ENCODE peak calls at places on chromosomes 13 and 19, in nine cellular contexts. F, O, N, A, R, J, E, I and T are unnamed samples.

GRCh38 chr19:33260628-33261418 is 35.2 kb upstream of the SLC7A10 start:
- DNase-seq in A (no peak), R (no peak), I (no peak), O (peak; percentile 57), F (no peak), N (no peak), J (peak; percentile 76), E (no peak), T (no peak)

GRCh38 chr13:113083402-113084061 is 22.1 kb upstream of the F7 start:
- DNase-seq in R (peak; percentile 41), O (peak; percentile 76), J (peak; percentile 87), I (peak; percentile 90), N (peak; percentile 30), F (peak; percentile 73), A (no peak), E (no peak), T (no peak)

GRCh38 chr19:38030681-38031422 is 123.8 kb downstream of the SIPA1L3 start:
- DNase-seq in F (no peak), I (no peak), A (no peak), R (no peak), N (no peak), E (no peak), J (no peak), O (no peak), T (no peak)

GRCh38 chr19:38837656-38838121 is 6.1 kb upstream of the ECH1 start:
- DNase-seq in F (peak; percentile 67), E (no peak), R (no peak), A (no peak), N (peak; percentile 46), J (no peak), I (no peak), O (no peak), T (no peak)

GRCh38 chr13:97252735-97253134 is 30.6 kb downstream of the MBNL2 start:
- DNase-seq in A (no peak), E (no peak), O (no peak), F (no peak), N (no peak), I (no peak), R (no peak), J (no peak), T (no peak)

GRCh38 chr19:38068851-38069250 is 155.2 kb downstream of the DPF1 start:
- DNase-seq in J (no peak), N (no peak), E (no peak), R (no peak), I (no peak), A (no peak), O (no peak), F (no peak), T (no peak)

GRCh38 chr13:98014766-98015165 is 61.3 kb downstream of the IPO5 start:
- DNase-seq in R (no peak), N (peak; percentile 80), F (peak; percentile 93), O (no peak), E (no peak), J (no peak), A (no peak), I (no peak), T (no peak)

GRCh38 chr19:5247957-5248705 is 92.5 kb downstream of the PTPRS start:
- DNase-seq in J (no peak), R (no peak), N (no peak), I (no peak), A (no peak), E (no peak), O (no peak), F (no peak), T (no peak)

GRCh38 chr19:10812902-10813404 is 23.1 kb downstream of the TMED1 start:
- DNase-seq in O (no peak), R (peak; percentile 34), A (no peak), I (peak; percentile 83), J (no peak), N (peak; percentile 96), E (no peak), F (peak; percentile 99), T (peak; percentile 37)

GRCh38 chr13:44368599-44369368 is 4.8 kb upstream of the SERP2 start:
- DNase-seq in O (no peak), R (peak; percentile 62), I (no peak), J (no peak), N (no peak), A (peak; percentile 74), F (no peak), E (no peak), T (no peak)

GRCh38 chr19:33472696-33473624 is 48.6 kb downstream of the PEPD start:
- DNase-seq in I (peak; percentile 60), F (peak; percentile 98), R (no peak), O (no peak), N (peak; percentile 99), J (peak; percentile 37), E (no peak), A (no peak), T (no peak)

GRCh38 chr13:95494082-95494681 is 58.3 kb upstream of the CLDN10 start:
- DNase-seq in N (peak; percentile 52), R (no peak), J (no peak), O (no peak), A (peak; percentile 40), F (peak; percentile 54), I (no peak), E (no peak), T (no peak)

GRCh38 chr13:112718318-112718717 is 28.5 kb downstream of the ATP11A start:
- DNase-seq in I (no peak), A (no peak), J (no peak), F (no peak), E (no peak), R (peak; percentile 2), O (no peak), N (no peak), T (no peak)

GRCh38 chr19:5447700-5448311 is 7.4 kb upstream of the ZNRF4 start:
- DNase-seq in J (no peak), O (no peak), E (no peak), R (no peak), N (peak; percentile 39), F (peak; percentile 52), I (no peak), A (no peak), T (no peak)

GRCh38 chr19:12938054-12938535 is 314 bp upstream of the CALR start:
- DNase-seq in R (peak; percentile 100), A (peak; percentile 99), J (peak; percentile 100), E (peak; percentile 99), O (peak; percentile 100), I (peak; percentile 100), N (peak; percentile 99), F (peak; percentile 100), T (peak; percentile 100)

GRCh38 chr19:12939908-12940533 is 1.6 kb downstream of the CALR start:
- DNase-seq in R (no peak), E (no peak), O (no peak), I (no peak), N (no peak), A (no peak), F (peak; percentile 12), J (no peak), T (no peak)

GRCh38 chr19:12939292-12939606 is 840 bp downstream of the CALR start:
- DNase-seq in J (no peak), N (peak; percentile 57), O (no peak), R (peak; percentile 28), I (no peak), F (peak; percentile 90), E (no peak), A (no peak), T (no peak)

GRCh38 chr19:12937243-12938053 is 961 bp upstream of the CALR start:
- DNase-seq in R (peak; percentile 48), E (no peak), F (peak; percentile 74), I (no peak), J (no peak), A (peak; percentile 66), O (no peak), N (no peak), T (peak; percentile 46)

GRCh38 chr19:12938536-12939291 is at the start of gene CALR:
- DNase-seq in A (peak; percentile 46), J (no peak), R (peak; percentile 45), I (no peak), E (no peak), F (peak; percentile 80), O (no peak), N (peak; percentile 24), T (no peak)
- H3K4me1 ChIP-seq in A (peaks cover 19% of the 10 kb centered on the region), J (peaks cover 52% of the 10 kb centered on the region), R (peaks cover 16% of the 10 kb centered on the region), I (peaks cover 8% of the 10 kb centered on the region), E (peaks cover 43% of the 10 kb centered on the region), F (peaks cover 17% of the 10 kb centered on the region), O (peaks cover 67% of the 10 kb centered on the region), N (peaks cover 22% of the 10 kb centered on the region), T (peaks cover 21% of the 10 kb centered on the region)

DNA sequence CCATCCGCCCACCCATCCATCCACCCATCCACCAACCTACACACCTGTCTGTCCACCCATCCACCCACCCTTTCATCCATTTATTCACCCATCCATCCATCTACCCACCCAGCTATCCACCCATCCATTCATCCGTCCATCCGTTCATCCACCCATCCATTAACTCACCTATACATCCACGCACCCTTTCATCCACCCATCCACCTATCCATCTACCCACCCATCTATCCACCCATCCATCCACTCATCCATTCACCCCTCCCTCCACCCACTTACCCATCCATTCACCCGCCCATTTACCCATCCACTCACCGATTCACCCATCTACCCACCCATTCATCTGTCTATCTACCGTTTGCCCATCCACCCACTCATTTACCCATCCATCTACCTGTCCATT is 17.6 kb downstream of the KLHL26 start:
- DNase-seq in N (no peak), O (no peak), I (no peak), A (no peak), E (no peak), J (no peak), R (no peak), F (no peak), T (no peak)
- H3K27ac ChIP-seq in N (no peak overlapping the region), O (no peak overlapping the region), I (no peak overlapping the region), A (no peak overlapping the region), E (no peak overlapping the region), J (no peak overlapping the region), R (no peak overlapping the region), F (no peak overlapping the region), T (no peak overlapping the region)

GRCh38 chr13:46369506-46370268 is 17.4 kb downstream of the RUBCNL start:
- DNase-seq in R (no peak), F (peak; percentile 89), O (no peak), E (no peak), A (no peak), J (no peak), N (peak; percentile 79), I (no peak), T (no peak)
- H3K4me1 ChIP-seq in R (no peaks in the 10 kb centered on the region), F (peaks cover 32% of the 10 kb centered on the region), O (no peaks in the 10 kb centered on the region), E (no peaks in the 10 kb centered on the region), A (no peaks in the 10 kb centered on the region), J (peaks cover 7% of the 10 kb centered on the region), N (peaks cover 2% of the 10 kb centered on the region), I (no peaks in the 10 kb centered on the region), T (peaks cover 5% of the 10 kb centered on the region)

GRCh38 chr13:43071824-43072223 is 48.4 kb downstream of the DNAJC15 start:
- DNase-seq in O (no peak), F (no peak), I (no peak), N (no peak), R (no peak), J (no peak), A (no peak), E (no peak), T (no peak)

GRCh38 chr13:43077906-43078305 is 54.5 kb downstream of the DNAJC15 start:
- DNase-seq in O (no peak), A (no peak), I (no peak), J (no peak), R (no peak), N (no peak), E (no peak), F (no peak), T (no peak)

GRCh38 chr13:43074824-43075510 is 51.6 kb downstream of the DNAJC15 start:
- DNase-seq in A (no peak), R (no peak), F (no peak), I (no peak), E (no peak), O (no peak), J (no peak), N (no peak), T (no peak)

GRCh38 chr13:43077446-43077845 is 54.1 kb downstream of the DNAJC15 start:
- DNase-seq in N (no peak), E (no peak), O (no peak), A (no peak), I (no peak), F (no peak), R (no peak), J (no peak), T (no peak)

GRCh38 chr13:43072394-43072793 is 49.0 kb downstream of the DNAJC15 start:
- DNase-seq in F (peak; percentile 48), R (no peak), A (no peak), E (no peak), J (peak; percentile 72), O (peak; percentile 52), I (peak; percentile 65), N (no peak), T (peak; percentile 44)
- H3K27ac ChIP-seq in F (no peak overlapping the region), R (no peak overlapping the region), A (no peak overlapping the region), E (no peak overlapping the region), J (no peak overlapping the region), O (no peak overlapping the region), I (no peak overlapping the region), N (no peak overlapping the region), T (no peak overlapping the region)